ENCODE peak calls at places on chromosome 13, in six cellular contexts. Y is GM12878, J is SK-N-SH, P is K562, B is HepG2, S is H1. W is an unnamed sample. For H3K27me3, the result is how much of the 10 kb centered on the place peaks cover.

GRCh38 chr13:94325660-94326059 is 153.8 kb downstream of the DCT start:
- DNase-seq in Y (no peak), J (no peak), P (no peak), B (no peak), S (no peak), W (no peak)

GRCh38 chr13:50129923-50130685 is 114.9 kb downstream of the KCNRG start:
- DNase-seq in Y (no peak), J (peak), P (no peak), B (no peak), S (no peak), W (no peak)

GRCh38 chr13:42574435-42575311 is 721 bp downstream of the TNFSF11 start:
- DNase-seq in Y (no peak), J (peak), P (no peak), B (no peak), S (no peak), W (no peak)

GRCh38 chr13:29577135-29578051 is 18.1 kb downstream of the SLC7A1 start:
- DNase-seq in Y (no peak), J (no peak), P (no peak), B (no peak), S (no peak), W (no peak)

GRCh38 chr13:99610702-99611289 is 109.5 kb downstream of the TM9SF2 start:
- DNase-seq in Y (no peak), J (no peak), P (no peak), B (no peak), S (no peak), W (peak)

GRCh38 chr13:109698779-109699178 is 87.6 kb downstream of the IRS2 start:
- DNase-seq in Y (no peak), J (no peak), P (no peak), B (no peak), S (no peak), W (no peak)

GRCh38 chr13:32663660-32664059 is 77.4 kb downstream of the PDS5B start:
- DNase-seq in Y (no peak), J (no peak), P (no peak), B (peak), S (no peak), W (no peak)

GRCh38 chr13:35566340-35566739 is 89.9 kb upstream of the MAB21L1 start:
- DNase-seq in Y (no peak), J (no peak), P (no peak), B (no peak), S (no peak), W (no peak)

GRCh38 chr13:81540777-81541176 is 1199.9 kb upstream of the SPRY2 start:
- DNase-seq in Y (no peak), J (peak), P (no peak), B (peak), S (no peak), W (no peak)

GRCh38 chr13:59363950-59364349 is 799.8 kb downstream of the DIAPH3 start:
- DNase-seq in Y (no peak), J (peak), P (no peak), B (no peak), S (no peak), W (no peak)

GRCh38 chr13:96199315-96199714 is 109.4 kb downstream of the HS6ST3 start:
- DNase-seq in Y (no peak), J (no peak), P (no peak), B (no peak), S (no peak), W (no peak)

GRCh38 chr13:96198038-96198437 is 108.1 kb downstream of the HS6ST3 start:
- DNase-seq in Y (no peak), J (no peak), P (no peak), B (no peak), S (no peak), W (no peak)

DNA sequence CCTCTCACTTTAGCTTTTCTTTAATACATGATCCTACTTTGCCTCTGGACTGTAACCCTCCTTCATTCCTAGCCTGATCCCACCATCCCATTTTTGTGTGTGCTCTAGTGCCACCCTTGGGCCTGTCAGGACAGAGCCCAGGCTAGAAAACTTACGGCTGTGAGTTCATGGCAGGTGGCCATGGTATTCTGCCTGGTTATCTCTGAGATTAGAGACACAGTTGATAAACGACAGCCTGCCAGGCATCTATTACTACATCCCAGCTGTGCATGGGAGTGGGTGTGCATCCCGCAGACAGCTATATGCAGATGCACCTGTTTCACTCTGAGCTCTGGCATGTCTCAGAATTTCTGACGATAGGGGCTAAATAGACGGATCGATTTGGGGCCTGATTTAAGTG is 110.9 kb downstream of the HS6ST3 start:
- DNase-seq in Y (no peak), J (peak), P (no peak), B (no peak), S (no peak), W (no peak)
- TF ChIP-seq GABPA in Y (no peak), J (no peak), P (no peak), B (no peak), S (no peak), W (no peak)

DNA sequence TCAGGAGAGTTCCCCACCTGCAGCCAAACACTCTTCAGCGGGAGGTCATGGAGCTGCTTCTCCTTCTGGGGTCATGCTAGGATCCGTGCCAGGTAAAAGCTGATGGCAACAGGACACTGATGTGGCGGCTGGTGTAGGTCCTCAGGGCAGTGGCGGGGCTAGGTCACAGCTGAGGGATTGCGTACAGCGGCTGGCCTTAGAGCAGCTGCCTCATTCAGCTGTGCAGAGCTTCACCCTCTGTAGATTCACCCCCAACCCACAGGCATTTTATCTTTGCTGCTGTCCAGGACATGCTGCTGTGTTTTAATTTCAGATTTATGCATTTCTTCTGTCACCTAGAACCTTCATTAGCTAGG is 2.3 kb downstream of the MCF2L start:
- DNase-seq in Y (no peak), J (no peak), P (no peak), B (no peak), S (no peak), W (no peak)
- H3K27me3 ChIP-seq in Y (under half), J (under half), P (under half), B (under half), S (under half), W (under half)

GRCh38 chr13:41467546-41467945 is 10.2 kb downstream of the RGCC start:
- DNase-seq in Y (no peak), J (no peak), P (no peak), B (no peak), S (no peak), W (no peak)

GRCh38 chr13:41465215-41465907 is 8.0 kb downstream of the RGCC start:
- DNase-seq in Y (peak), J (no peak), P (no peak), B (no peak), S (no peak), W (peak)

GRCh38 chr13:41465965-41466364 is 8.6 kb downstream of the RGCC start:
- DNase-seq in Y (no peak), J (no peak), P (no peak), B (no peak), S (no peak), W (no peak)

GRCh38 chr13:41468631-41469030 is 11.3 kb downstream of the RGCC start:
- DNase-seq in Y (no peak), J (no peak), P (no peak), B (no peak), S (no peak), W (no peak)

DNA sequence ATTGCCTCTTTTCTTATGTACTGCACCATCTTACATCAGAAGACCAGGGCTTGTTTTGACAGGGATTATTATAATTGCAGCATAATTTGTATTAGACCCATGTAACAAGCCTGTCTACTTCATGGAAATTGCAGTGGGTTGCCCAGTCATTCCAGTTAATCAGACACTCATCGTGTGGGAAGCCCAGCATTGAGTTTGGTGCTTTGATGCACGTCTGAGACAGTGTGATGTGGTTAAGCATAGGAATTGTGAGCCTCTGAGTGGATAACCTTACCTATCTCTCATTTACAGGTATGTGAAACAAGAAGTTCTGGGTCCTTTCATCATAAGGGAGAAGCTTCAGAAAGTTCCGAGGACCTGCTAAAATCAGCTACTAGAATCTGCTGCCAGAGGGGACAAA is 12.8 kb downstream of the RGCC start:
- DNase-seq in Y (no peak), J (no peak), P (no peak), B (no peak), S (no peak), W (no peak)
- TF ChIP-seq GABPA in Y (no peak), J (no peak), P (no peak), B (no peak), S (no peak), W (no peak)

DNA sequence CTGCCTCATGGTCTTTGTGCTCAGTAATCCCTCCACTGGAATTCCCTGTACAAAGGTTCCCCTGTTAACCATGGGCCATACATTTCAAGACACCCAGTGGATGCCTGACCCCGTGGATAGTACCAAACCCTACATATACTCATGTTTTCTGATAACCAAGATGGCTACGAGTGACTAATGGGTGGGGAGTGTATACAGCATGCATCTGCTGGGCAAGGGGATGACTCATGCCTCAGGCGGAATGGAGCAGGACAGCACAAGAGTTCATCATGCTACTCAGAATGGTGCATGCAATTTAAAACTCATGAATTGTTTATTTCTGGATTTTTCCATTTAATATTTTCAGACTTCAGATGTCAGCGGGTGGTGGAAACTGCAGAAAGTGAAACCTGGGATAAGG is 13.3 kb upstream of the FGF9 start:
- DNase-seq in Y (no peak), J (no peak), P (no peak), B (no peak), S (no peak), W (no peak)
- H3K27me3 ChIP-seq in Y (under half), J (under half), P (under half), B (under half), S (under half), W (under half)

GRCh38 chr13:87497426-87497825 is 173.7 kb upstream of the SLITRK5 start:
- DNase-seq in Y (no peak), J (no peak), P (no peak), B (no peak), S (no peak), W (no peak)

DNA sequence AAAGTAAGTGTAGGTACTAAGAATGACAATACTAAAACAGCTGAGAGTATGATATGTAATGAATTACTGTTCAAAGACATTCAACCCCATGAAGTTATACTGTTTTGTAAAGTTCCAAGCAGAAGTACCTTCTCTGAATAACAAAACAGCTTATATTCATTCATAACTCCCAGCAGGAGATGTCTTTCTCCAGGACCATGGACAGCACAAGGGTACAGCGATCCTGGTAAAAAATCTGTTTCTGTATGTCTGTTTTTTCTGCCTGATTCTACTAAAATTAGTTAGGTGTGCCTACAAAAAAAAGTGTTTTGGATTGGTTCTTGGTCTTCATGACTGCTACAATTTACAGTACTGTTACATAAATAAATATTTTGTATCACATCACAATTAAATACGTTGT is 172.5 kb upstream of the SLITRK5 start:
- DNase-seq in Y (no peak), J (no peak), P (no peak), B (peak), S (no peak), W (no peak)
- TF ChIP-seq GABPA in Y (no peak), J (no peak), P (no peak), B (no peak), S (no peak), W (no peak)

GRCh38 chr13:52845334-52845761 is 3.1 kb downstream of the PCDH8 start:
- DNase-seq in Y (no peak), J (peak), P (no peak), B (no peak), S (no peak), W (peak)
- H3K27me3 ChIP-seq in Y (under half), J (under half), P (under half), B (under half), S (half or more), W (under half)

GRCh38 chr13:37608750-37609339 is 10.3 kb upstream of the POSTN start:
- DNase-seq in Y (no peak), J (no peak), P (no peak), B (no peak), S (no peak), W (no peak)
- TF ChIP-seq GABPA in Y (no peak), J (no peak), P (no peak), B (no peak), S (no peak), W (no peak)

W was measured in HL-60.